ENCODE peak calls at places on chromosomes 13 and 19, in seven cellular contexts. One of them, this sample, is unnamed.

GRCh38 chr13:18996627-18997051 is 185.0 kb downstream of the TUBA3C start:
- DNase-seq in IMR-90: no peak
- DNase-seq in progenitor cell of endocrine pancreas: no peak
- DNase-seq in heart right ventricle: no peak
- DNase-seq in foreskin fibroblast: no peak
- DNase-seq in Caco-2: no peak
- DNase-seq in AG04449: no peak
- DNase-seq in this sample: no peak

GRCh38 chr13:45799451-45799850 is 52.1 kb downstream of the SIAH3 start:
- DNase-seq in IMR-90: no peak
- DNase-seq in progenitor cell of endocrine pancreas: no peak
- DNase-seq in heart right ventricle: peak
- DNase-seq in foreskin fibroblast: no peak
- DNase-seq in Caco-2: no peak
- DNase-seq in AG04449: no peak
- DNase-seq in this sample: no peak

GRCh38 chr19:18744019-18744418 is 47.1 kb downstream of the COMP start:
- DNase-seq in IMR-90: no peak
- DNase-seq in progenitor cell of endocrine pancreas: no peak
- DNase-seq in heart right ventricle: no peak
- DNase-seq in foreskin fibroblast: no peak
- DNase-seq in Caco-2: no peak
- DNase-seq in AG04449: no peak
- DNase-seq in this sample: no peak

GRCh38 chr19:10979950-10980349 is 19.1 kb downstream of the SMARCA4 start:
- DNase-seq in IMR-90: no peak
- DNase-seq in progenitor cell of endocrine pancreas: no peak
- DNase-seq in heart right ventricle: no peak
- DNase-seq in foreskin fibroblast: no peak
- DNase-seq in Caco-2: no peak
- DNase-seq in AG04449: no peak
- DNase-seq in this sample: peak

GRCh38 chr13:30307194-30307965 is at the start of gene KATNAL1:
- DNase-seq in IMR-90: peak
- DNase-seq in progenitor cell of endocrine pancreas: peak
- DNase-seq in heart right ventricle: peak
- DNase-seq in foreskin fibroblast: peak
- DNase-seq in Caco-2: peak
- DNase-seq in AG04449: no peak
- DNase-seq in this sample: peak

GRCh38 chr19:46056536-46056935 is 15.7 kb upstream of the IGFL4 start:
- DNase-seq in IMR-90: no peak
- DNase-seq in progenitor cell of endocrine pancreas: no peak
- DNase-seq in heart right ventricle: no peak
- DNase-seq in foreskin fibroblast: no peak
- DNase-seq in Caco-2: no peak
- DNase-seq in AG04449: no peak
- DNase-seq in this sample: no peak

GRCh38 chr13:70844391-70845108 is 736.3 kb upstream of the KLHL1 start:
- DNase-seq in IMR-90: no peak
- DNase-seq in progenitor cell of endocrine pancreas: no peak
- DNase-seq in heart right ventricle: no peak
- DNase-seq in foreskin fibroblast: no peak
- DNase-seq in Caco-2: no peak
- DNase-seq in AG04449: no peak
- DNase-seq in this sample: no peak

GRCh38 chr19:52722062-52723005 is 12.5 kb downstream of the ZNF611 start:
- DNase-seq in IMR-90: peak
- DNase-seq in progenitor cell of endocrine pancreas: no peak
- DNase-seq in heart right ventricle: no peak
- DNase-seq in foreskin fibroblast: peak
- DNase-seq in Caco-2: no peak
- DNase-seq in AG04449: peak
- DNase-seq in this sample: no peak

GRCh38 chr19:42312370-42312769 is 739 bp upstream of the TMEM145 start:
- DNase-seq in IMR-90: no peak
- DNase-seq in progenitor cell of endocrine pancreas: no peak
- DNase-seq in heart right ventricle: no peak
- DNase-seq in foreskin fibroblast: no peak
- DNase-seq in Caco-2: no peak
- DNase-seq in AG04449: no peak
- DNase-seq in this sample: no peak

GRCh38 chr19:42313840-42314755 is 989 bp downstream of the TMEM145 start:
- DNase-seq in IMR-90: no peak
- DNase-seq in progenitor cell of endocrine pancreas: no peak
- DNase-seq in heart right ventricle: no peak
- DNase-seq in foreskin fibroblast: no peak
- DNase-seq in Caco-2: no peak
- DNase-seq in AG04449: no peak
- DNase-seq in this sample: no peak

GRCh38 chr19:42311612-42312160 is 1.4 kb upstream of the TMEM145 start:
- DNase-seq in IMR-90: no peak
- DNase-seq in progenitor cell of endocrine pancreas: no peak
- DNase-seq in heart right ventricle: no peak
- DNase-seq in foreskin fibroblast: peak
- DNase-seq in Caco-2: no peak
- DNase-seq in AG04449: no peak
- DNase-seq in this sample: no peak

GRCh38 chr19:42315024-42315423 is 1.9 kb downstream of the TMEM145 start:
- DNase-seq in IMR-90: no peak
- DNase-seq in progenitor cell of endocrine pancreas: no peak
- DNase-seq in heart right ventricle: no peak
- DNase-seq in foreskin fibroblast: no peak
- DNase-seq in Caco-2: no peak
- DNase-seq in AG04449: no peak
- DNase-seq in this sample: no peak

GRCh38 chr19:42313096-42313839 is at the start of gene TMEM145:
- DNase-seq in IMR-90: peak
- DNase-seq in progenitor cell of endocrine pancreas: peak
- DNase-seq in heart right ventricle: no peak
- DNase-seq in foreskin fibroblast: peak
- DNase-seq in Caco-2: peak
- DNase-seq in AG04449: no peak
- DNase-seq in this sample: peak
- TF ChIP-seq CTCF in IMR-90: peak
- TF ChIP-seq CTCF in progenitor cell of endocrine pancreas: peak
- TF ChIP-seq CTCF in heart right ventricle: peak
- TF ChIP-seq CTCF in foreskin fibroblast: no peak
- TF ChIP-seq CTCF in Caco-2: no peak
- TF ChIP-seq CTCF in AG04449: no peak
- TF ChIP-seq CTCF in this sample: peak

GRCh38 chr13:81539643-81540150 is 1198.8 kb upstream of the SPRY2 start:
- DNase-seq in IMR-90: no peak
- DNase-seq in progenitor cell of endocrine pancreas: no peak
- DNase-seq in heart right ventricle: no peak
- DNase-seq in foreskin fibroblast: no peak
- DNase-seq in Caco-2: no peak
- DNase-seq in AG04449: no peak
- DNase-seq in this sample: no peak

DNA sequence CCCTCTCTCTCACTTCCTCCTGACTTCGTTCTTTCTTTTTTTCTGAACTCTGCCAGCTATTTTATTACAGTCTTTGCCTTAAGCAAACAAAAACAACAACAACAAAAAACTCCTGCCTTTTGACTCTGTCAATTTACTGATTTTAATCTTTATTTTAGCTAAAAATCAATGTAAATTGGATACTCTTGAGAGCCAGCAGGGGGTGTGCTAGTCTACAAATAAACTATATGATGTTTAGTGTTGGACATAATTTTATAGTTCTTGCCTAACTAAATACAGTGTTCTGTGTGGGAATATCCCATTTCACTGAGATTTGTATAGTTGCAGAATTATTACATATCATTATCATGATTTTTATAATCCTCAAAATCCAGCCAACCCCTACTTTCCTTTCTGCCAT is 1199.9 kb upstream of the SPRY2 start:
- DNase-seq in IMR-90: no peak
- DNase-seq in progenitor cell of endocrine pancreas: no peak
- DNase-seq in heart right ventricle: no peak
- DNase-seq in foreskin fibroblast: peak
- DNase-seq in Caco-2: no peak
- DNase-seq in AG04449: no peak
- DNase-seq in this sample: no peak
- TF ChIP-seq CTCF in IMR-90: no peak
- TF ChIP-seq CTCF in progenitor cell of endocrine pancreas: peak
- TF ChIP-seq CTCF in heart right ventricle: peak
- TF ChIP-seq CTCF in foreskin fibroblast: no peak
- TF ChIP-seq CTCF in Caco-2: no peak
- TF ChIP-seq CTCF in AG04449: no peak
- TF ChIP-seq CTCF in this sample: no peak

DNA sequence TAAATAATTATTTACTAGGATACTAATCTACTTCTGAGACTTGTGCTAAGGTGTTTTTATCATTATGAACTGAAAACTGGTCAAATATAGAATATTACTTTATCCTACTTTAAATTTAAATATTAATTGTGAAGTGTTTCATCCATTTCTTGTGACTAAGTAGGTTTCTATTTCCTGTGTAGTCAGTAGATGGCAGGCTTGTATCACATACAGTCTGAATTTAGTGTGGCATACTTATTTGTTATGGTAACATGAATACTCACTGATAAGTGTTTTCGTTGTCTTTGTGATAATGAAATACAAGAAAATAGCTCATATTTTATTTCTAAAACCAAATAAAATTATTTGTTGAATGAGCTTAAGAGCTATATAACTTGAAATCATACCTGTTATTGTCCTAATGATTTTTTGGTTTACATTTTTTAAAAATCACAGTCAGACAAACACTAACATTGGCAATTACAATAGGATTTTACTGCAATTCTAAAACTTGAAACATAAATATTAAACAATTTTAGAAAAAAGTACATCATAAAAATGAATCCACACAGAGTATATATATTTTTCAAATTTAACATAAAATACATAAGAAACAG is 904.6 kb upstream of the PCDH20 start:
- DNase-seq in IMR-90: peak
- DNase-seq in progenitor cell of endocrine pancreas: no peak
- DNase-seq in heart right ventricle: no peak
- DNase-seq in foreskin fibroblast: peak
- DNase-seq in Caco-2: no peak
- DNase-seq in AG04449: no peak
- DNase-seq in this sample: peak
- TF ChIP-seq CTCF in IMR-90: peak
- TF ChIP-seq CTCF in progenitor cell of endocrine pancreas: peak
- TF ChIP-seq CTCF in heart right ventricle: peak
- TF ChIP-seq CTCF in foreskin fibroblast: peak
- TF ChIP-seq CTCF in Caco-2: peak
- TF ChIP-seq CTCF in AG04449: no peak
- TF ChIP-seq CTCF in this sample: peak

GRCh38 chr19:1401138-1401888 is at the start of gene GAMT:
- DNase-seq in IMR-90: no peak
- DNase-seq in progenitor cell of endocrine pancreas: peak
- DNase-seq in heart right ventricle: peak
- DNase-seq in foreskin fibroblast: peak
- DNase-seq in Caco-2: no peak
- DNase-seq in AG04449: no peak
- DNase-seq in this sample: peak

GRCh38 chr19:1401889-1402217 is 511 bp upstream of the GAMT start:
- DNase-seq in IMR-90: no peak
- DNase-seq in progenitor cell of endocrine pancreas: no peak
- DNase-seq in heart right ventricle: no peak
- DNase-seq in foreskin fibroblast: no peak
- DNase-seq in Caco-2: no peak
- DNase-seq in AG04449: no peak
- DNase-seq in this sample: no peak

GRCh38 chr19:1399745-1400144 is 1.6 kb downstream of the GAMT start:
- DNase-seq in IMR-90: no peak
- DNase-seq in progenitor cell of endocrine pancreas: no peak
- DNase-seq in heart right ventricle: no peak
- DNase-seq in foreskin fibroblast: no peak
- DNase-seq in Caco-2: no peak
- DNase-seq in AG04449: no peak
- DNase-seq in this sample: no peak

GRCh38 chr19:1399079-1399478 is 2.3 kb downstream of the GAMT start:
- DNase-seq in IMR-90: no peak
- DNase-seq in progenitor cell of endocrine pancreas: no peak
- DNase-seq in heart right ventricle: no peak
- DNase-seq in foreskin fibroblast: no peak
- DNase-seq in Caco-2: no peak
- DNase-seq in AG04449: no peak
- DNase-seq in this sample: no peak

DNA sequence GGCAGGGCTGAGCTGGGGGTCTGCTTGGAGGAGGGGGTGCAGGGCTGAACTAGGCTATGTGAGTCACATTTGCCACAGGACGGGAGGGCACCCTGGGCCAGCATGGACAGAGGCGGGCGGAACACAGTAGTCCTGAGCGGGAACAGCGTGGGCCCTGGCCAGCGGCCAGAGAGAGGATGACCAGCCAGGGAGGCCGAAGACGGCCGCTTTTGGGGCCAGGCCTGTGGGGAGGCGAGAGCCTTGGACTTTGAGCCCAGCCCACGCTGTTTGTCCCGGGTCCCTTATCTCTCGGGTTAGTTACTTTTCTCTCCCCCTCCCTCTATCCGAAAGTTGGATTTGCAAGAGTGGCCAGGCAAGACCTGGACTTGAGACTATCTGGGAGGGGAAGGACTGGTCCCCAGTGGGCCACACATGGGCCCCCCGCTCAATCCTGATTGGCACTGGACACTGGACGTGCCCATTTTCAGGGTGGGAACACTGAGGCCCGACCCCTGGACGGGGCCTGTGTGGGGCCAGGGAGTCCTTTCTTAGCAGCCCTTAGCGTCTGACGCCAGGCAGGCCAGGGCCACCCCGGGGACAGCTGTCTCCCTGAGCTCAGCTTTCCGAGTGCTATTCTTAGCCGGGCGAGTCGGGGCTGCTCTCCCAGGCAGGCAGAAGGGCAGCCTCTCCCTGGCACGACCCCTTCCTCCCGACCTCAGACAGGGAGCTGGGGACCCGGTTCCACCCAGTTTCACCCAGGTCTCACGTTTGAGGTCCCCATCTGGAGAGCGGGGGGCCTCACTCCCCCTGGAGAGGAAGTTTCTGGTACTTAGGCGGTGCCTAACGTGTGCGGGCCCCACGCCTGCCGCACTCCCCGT is 833 bp downstream of the GAMT start:
- DNase-seq in IMR-90: no peak
- DNase-seq in progenitor cell of endocrine pancreas: no peak
- DNase-seq in heart right ventricle: peak
- DNase-seq in foreskin fibroblast: peak
- DNase-seq in Caco-2: peak
- DNase-seq in AG04449: no peak
- DNase-seq in this sample: no peak
- TF ChIP-seq CTCF in IMR-90: no peak
- TF ChIP-seq CTCF in progenitor cell of endocrine pancreas: no peak
- TF ChIP-seq CTCF in heart right ventricle: no peak
- TF ChIP-seq CTCF in foreskin fibroblast: no peak
- TF ChIP-seq CTCF in Caco-2: no peak
- TF ChIP-seq CTCF in AG04449: no peak
- TF ChIP-seq CTCF in this sample: no peak

This sample was measured in GM12865.